ENCODE peak calls at places on chromosomes 16 and 17, in seven cellular contexts. One of them, this sample, is unnamed.

GRCh38 chr17:82134101-82134500 is 36.1 kb upstream of the FASN start:
- DNase-seq in Calu3: no peak
- DNase-seq in RWPE1: peak
- DNase-seq in tibial nerve: peak
- DNase-seq in lung: peak
- DNase-seq in B cell: no peak
- DNase-seq in coronary artery: no peak
- DNase-seq in this sample: no peak

GRCh38 chr17:61451538-61452300 is 503 bp upstream of the TBX4 start:
- DNase-seq in RWPE1: no peak
- DNase-seq in B cell: peak
- DNase-seq in lung: no peak
- DNase-seq in tibial nerve: no peak
- DNase-seq in Calu3: no peak
- DNase-seq in coronary artery: peak
- DNase-seq in this sample: peak

GRCh38 chr16:2773188-2773968 is 3.7 kb downstream of the ELOB start:
- DNase-seq in coronary artery: no peak
- DNase-seq in tibial nerve: no peak
- DNase-seq in lung: no peak
- DNase-seq in Calu3: no peak
- DNase-seq in RWPE1: no peak
- DNase-seq in B cell: no peak
- DNase-seq in this sample: no peak

GRCh38 chr17:81845361-81845760 is 10.5 kb upstream of the PPP1R27 start:
- DNase-seq in B cell: no peak
- DNase-seq in lung: no peak
- DNase-seq in Calu3: no peak
- DNase-seq in RWPE1: no peak
- DNase-seq in tibial nerve: no peak
- DNase-seq in coronary artery: no peak
- DNase-seq in this sample: no peak

GRCh38 chr17:11618861-11619566 is 20.7 kb downstream of the DNAH9 start:
- DNase-seq in coronary artery: no peak
- DNase-seq in lung: peak
- DNase-seq in tibial nerve: peak
- DNase-seq in B cell: no peak
- DNase-seq in Calu3: peak
- DNase-seq in RWPE1: peak
- DNase-seq in this sample: no peak

GRCh38 chr17:6473128-6473767 is 29.0 kb downstream of the PIMREG start:
- DNase-seq in RWPE1: peak
- DNase-seq in Calu3: peak
- DNase-seq in coronary artery: no peak
- DNase-seq in B cell: peak
- DNase-seq in lung: peak
- DNase-seq in tibial nerve: peak
- DNase-seq in this sample: peak

GRCh38 chr17:58570758-58571157 is 56.3 kb upstream of the MTMR4 start:
- DNase-seq in tibial nerve: no peak
- DNase-seq in lung: no peak
- DNase-seq in coronary artery: no peak
- DNase-seq in RWPE1: no peak
- DNase-seq in Calu3: no peak
- DNase-seq in B cell: no peak
- DNase-seq in this sample: no peak

GRCh38 chr17:17511971-17512858 is 16.0 kb upstream of the RASD1 start:
- DNase-seq in B cell: no peak
- DNase-seq in RWPE1: peak
- DNase-seq in coronary artery: no peak
- DNase-seq in Calu3: peak
- DNase-seq in lung: no peak
- DNase-seq in tibial nerve: no peak
- DNase-seq in this sample: peak

GRCh38 chr17:28807925-28808641 is 34.5 kb downstream of the FAM222B start:
- DNase-seq in lung: no peak
- DNase-seq in RWPE1: peak
- DNase-seq in B cell: no peak
- DNase-seq in tibial nerve: no peak
- DNase-seq in coronary artery: no peak
- DNase-seq in Calu3: peak
- DNase-seq in this sample: no peak

GRCh38 chr17:82384730-82385429 is 13.3 kb downstream of the UTS2R start:
- DNase-seq in Calu3: peak
- DNase-seq in RWPE1: peak
- DNase-seq in B cell: no peak
- DNase-seq in lung: peak
- DNase-seq in tibial nerve: peak
- DNase-seq in coronary artery: no peak
- DNase-seq in this sample: peak

GRCh38 chr16:11627822-11628457 is 40.3 kb upstream of the SNN start:
- DNase-seq in Calu3: peak
- DNase-seq in RWPE1: peak
- DNase-seq in coronary artery: no peak
- DNase-seq in B cell: no peak
- DNase-seq in tibial nerve: peak
- DNase-seq in lung: no peak
- DNase-seq in this sample: no peak

GRCh38 chr16:4487955-4488481 is 11.8 kb downstream of the HMOX2 start:
- DNase-seq in B cell: no peak
- DNase-seq in tibial nerve: no peak
- DNase-seq in RWPE1: no peak
- DNase-seq in coronary artery: no peak
- DNase-seq in lung: no peak
- DNase-seq in Calu3: no peak
- DNase-seq in this sample: no peak

GRCh38 chr17:65550758-65551157 is 10.7 kb downstream of the AXIN2 start:
- DNase-seq in lung: no peak
- DNase-seq in Calu3: no peak
- DNase-seq in tibial nerve: no peak
- DNase-seq in B cell: no peak
- DNase-seq in RWPE1: no peak
- DNase-seq in coronary artery: no peak
- DNase-seq in this sample: no peak

DNA sequence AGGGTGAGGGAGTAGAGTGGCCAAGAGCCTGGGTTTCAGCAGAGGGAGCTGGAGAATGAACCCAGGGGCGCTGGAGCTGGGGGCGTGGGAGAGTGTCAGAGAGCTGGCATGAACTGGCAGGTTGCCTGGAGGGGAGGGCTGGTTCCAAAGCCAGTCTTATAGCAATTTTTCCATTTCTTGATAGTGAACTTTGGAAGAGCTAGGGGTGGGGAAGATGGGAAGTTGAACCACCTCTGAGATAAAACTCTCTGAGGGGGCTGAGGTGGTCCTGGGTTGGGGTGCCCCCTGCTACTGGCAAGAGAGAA is 36.9 kb downstream of the ADGRG5 start:
- DNase-seq in B cell: no peak
- DNase-seq in Calu3: no peak
- DNase-seq in tibial nerve: no peak
- DNase-seq in RWPE1: no peak
- DNase-seq in lung: no peak
- DNase-seq in coronary artery: peak
- DNase-seq in this sample: no peak
- TF ChIP-seq CTCF in B cell: no peak
- TF ChIP-seq CTCF in Calu3: no peak
- TF ChIP-seq CTCF in tibial nerve: no peak
- TF ChIP-seq CTCF in RWPE1: no peak
- TF ChIP-seq CTCF in lung: no peak
- TF ChIP-seq CTCF in coronary artery: no peak
- TF ChIP-seq CTCF in this sample: no peak

GRCh38 chr17:55434721-55435120 is 13.1 kb upstream of the MMD start:
- DNase-seq in coronary artery: no peak
- DNase-seq in tibial nerve: no peak
- DNase-seq in Calu3: no peak
- DNase-seq in B cell: no peak
- DNase-seq in RWPE1: no peak
- DNase-seq in lung: no peak
- DNase-seq in this sample: no peak
- TF ChIP-seq CTCF in coronary artery: no peak
- TF ChIP-seq CTCF in tibial nerve: no peak
- TF ChIP-seq CTCF in Calu3: no peak
- TF ChIP-seq CTCF in B cell: no peak
- TF ChIP-seq CTCF in RWPE1: no peak
- TF ChIP-seq CTCF in lung: no peak
- TF ChIP-seq CTCF in this sample: no peak

GRCh38 chr16:85563515-85564276 is 49.4 kb upstream of the GSE1 start:
- DNase-seq in Calu3: peak
- DNase-seq in tibial nerve: peak
- DNase-seq in B cell: no peak
- DNase-seq in coronary artery: no peak
- DNase-seq in lung: peak
- DNase-seq in RWPE1: no peak
- DNase-seq in this sample: no peak
- TF ChIP-seq CTCF in Calu3: no peak
- TF ChIP-seq CTCF in tibial nerve: no peak
- TF ChIP-seq CTCF in B cell: no peak
- TF ChIP-seq CTCF in coronary artery: no peak
- TF ChIP-seq CTCF in lung: no peak
- TF ChIP-seq CTCF in RWPE1: no peak
- TF ChIP-seq CTCF in this sample: no peak

GRCh38 chr17:48603959-48604769 is 622 bp downstream of the HOXB6 start:
- DNase-seq in coronary artery: no peak
- DNase-seq in tibial nerve: no peak
- DNase-seq in lung: no peak
- DNase-seq in RWPE1: no peak
- DNase-seq in B cell: no peak
- DNase-seq in Calu3: peak
- DNase-seq in this sample: no peak
- TF ChIP-seq CTCF in coronary artery: no peak
- TF ChIP-seq CTCF in tibial nerve: no peak
- TF ChIP-seq CTCF in lung: no peak
- TF ChIP-seq CTCF in RWPE1: no peak
- TF ChIP-seq CTCF in B cell: no peak
- TF ChIP-seq CTCF in Calu3: no peak
- TF ChIP-seq CTCF in this sample: no peak

DNA sequence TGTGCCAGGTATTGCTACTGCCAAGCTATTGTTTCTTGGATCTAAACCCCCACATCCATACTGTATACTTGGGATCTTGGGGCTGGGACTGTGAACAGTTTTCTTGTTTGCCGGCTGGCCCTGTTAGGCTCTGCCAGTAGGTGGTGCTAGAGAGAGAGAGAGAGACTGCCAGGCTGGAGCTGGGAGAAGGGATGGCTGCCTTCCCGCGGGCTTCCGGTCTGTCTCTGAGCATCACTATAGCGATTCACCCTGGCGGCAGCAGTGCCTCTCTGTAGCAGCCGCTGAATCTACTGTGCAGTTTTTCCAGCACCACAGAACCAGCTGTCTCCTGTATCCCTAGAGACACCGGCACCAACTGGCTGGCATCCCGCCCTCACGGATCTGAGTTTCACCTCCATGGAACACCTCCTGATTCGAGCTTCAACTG is 201.2 kb downstream of the UTP18 start:
- DNase-seq in tibial nerve: no peak
- DNase-seq in B cell: no peak
- DNase-seq in lung: peak
- DNase-seq in coronary artery: no peak
- DNase-seq in RWPE1: peak
- DNase-seq in Calu3: peak
- DNase-seq in this sample: peak
- TF ChIP-seq CTCF in tibial nerve: peak
- TF ChIP-seq CTCF in B cell: peak
- TF ChIP-seq CTCF in lung: peak
- TF ChIP-seq CTCF in coronary artery: peak
- TF ChIP-seq CTCF in RWPE1: peak
- TF ChIP-seq CTCF in Calu3: peak
- TF ChIP-seq CTCF in this sample: peak

GRCh38 chr16:19900590-19900989 is 15.9 kb upstream of the GPRC5B start:
- DNase-seq in RWPE1: no peak
- DNase-seq in coronary artery: no peak
- DNase-seq in lung: no peak
- DNase-seq in tibial nerve: no peak
- DNase-seq in Calu3: no peak
- DNase-seq in B cell: no peak
- DNase-seq in this sample: no peak

GRCh38 chr16:19898166-19898565 is 13.5 kb upstream of the GPRC5B start:
- DNase-seq in coronary artery: no peak
- DNase-seq in lung: no peak
- DNase-seq in B cell: no peak
- DNase-seq in RWPE1: no peak
- DNase-seq in tibial nerve: no peak
- DNase-seq in Calu3: no peak
- DNase-seq in this sample: no peak

GRCh38 chr16:19898924-19899604 is 14.4 kb upstream of the GPRC5B start:
- DNase-seq in tibial nerve: no peak
- DNase-seq in RWPE1: peak
- DNase-seq in B cell: no peak
- DNase-seq in Calu3: peak
- DNase-seq in lung: peak
- DNase-seq in coronary artery: no peak
- DNase-seq in this sample: peak

GRCh38 chr16:19901164-19901563 is 16.5 kb upstream of the GPRC5B start:
- DNase-seq in tibial nerve: no peak
- DNase-seq in coronary artery: no peak
- DNase-seq in lung: no peak
- DNase-seq in B cell: no peak
- DNase-seq in RWPE1: no peak
- DNase-seq in Calu3: no peak
- DNase-seq in this sample: no peak

GRCh38 chr16:19899605-19899955 is 14.9 kb upstream of the GPRC5B start:
- DNase-seq in coronary artery: no peak
- DNase-seq in tibial nerve: no peak
- DNase-seq in B cell: no peak
- DNase-seq in RWPE1: no peak
- DNase-seq in Calu3: no peak
- DNase-seq in lung: no peak
- DNase-seq in this sample: no peak
- TF ChIP-seq CTCF in coronary artery: no peak
- TF ChIP-seq CTCF in tibial nerve: peak
- TF ChIP-seq CTCF in B cell: peak
- TF ChIP-seq CTCF in RWPE1: peak
- TF ChIP-seq CTCF in Calu3: no peak
- TF ChIP-seq CTCF in lung: no peak
- TF ChIP-seq CTCF in this sample: peak

This sample was measured in glutamatergic neuron.